ENCODE peak calls at places on chromosomes 13 and 19, in five cellular contexts. Y is COLO829, M is omental fat pad, G is NCI-H345, N is GF-D8. A is an unnamed sample.

GRCh38 chr13:43516401-43516826 is 270.4 kb downstream of the ENOX1 start:
- DNase-seq in N (no peak), Y (no peak), M (no peak), G (no peak), A (no peak)

GRCh38 chr13:111846396-111847174 is 220.4 kb upstream of the SOX1 start:
- DNase-seq in N (no peak), M (no peak), G (peak), Y (no peak), A (no peak)

GRCh38 chr13:51981355-51981754 is 29.9 kb downstream of the ATP7B start:
- DNase-seq in G (no peak), N (no peak), M (no peak), Y (no peak), A (no peak)

GRCh38 chr13:98451676-98452105 is 125.2 kb downstream of the STK24 start:
- DNase-seq in M (no peak), Y (no peak), G (no peak), N (no peak), A (no peak)

GRCh38 chr19:16368385-16369305 is 44.0 kb downstream of the KLF2 start:
- DNase-seq in Y (no peak), M (no peak), G (no peak), N (no peak), A (no peak)

GRCh38 chr19:17610384-17610783 is 54.9 kb downstream of the COLGALT1 start:
- DNase-seq in G (no peak), M (no peak), Y (peak), N (no peak), A (no peak)

GRCh38 chr19:35607661-35608060 is 4.9 kb upstream of the HAUS5 start:
- DNase-seq in G (no peak), Y (no peak), M (no peak), N (no peak), A (no peak)

GRCh38 chr19:13121551-13122274 is 3.6 kb downstream of the NACC1 start:
- DNase-seq in G (no peak), M (no peak), N (no peak), Y (no peak), A (no peak)

GRCh38 chr19:40247735-40248262 is 21.3 kb upstream of the CCNP start:
- DNase-seq in Y (no peak), G (no peak), N (no peak), M (no peak), A (no peak)

GRCh38 chr19:48501961-48502719 is 9.5 kb downstream of the LMTK3 start:
- DNase-seq in M (peak), Y (peak), N (peak), G (peak), A (peak)

GRCh38 chr19:32872391-32872790 is 2.8 kb upstream of the SLC7A9 start:
- DNase-seq in Y (no peak), M (no peak), G (no peak), N (no peak), A (no peak)

GRCh38 chr19:16406356-16406755 is 65.4 kb downstream of the EPS15L1 start:
- DNase-seq in M (no peak), N (no peak), G (no peak), Y (no peak), A (no peak)

GRCh38 chr13:32904271-32904670 is 112.0 kb upstream of the KL start:
- DNase-seq in M (no peak), N (no peak), Y (no peak), G (no peak), A (no peak)

GRCh38 chr13:103229674-103230073 is 163.5 kb upstream of the SLC10A2 start:
- DNase-seq in Y (no peak), M (no peak), N (no peak), G (no peak), A (no peak)

GRCh38 chr19:57887195-57887941 is 1.5 kb downstream of the ZNF814 start:
- DNase-seq in Y (no peak), M (no peak), N (no peak), G (no peak), A (no peak)

GRCh38 chr13:40563350-40564125 is 102.9 kb downstream of the FOXO1 start:
- DNase-seq in M (no peak), N (peak), G (no peak), Y (no peak), A (no peak)